ENCODE peak calls at places on chromosome 2, in ten cellular contexts. One of them, this sample, is unnamed.
A peak's percentile ranks its signal among the peaks of the same experiment; 100 is the strongest.

GRCh38 chr2:11179196-11179595 is 23.9 kb downstream of the SLC66A3 start:
- DNase-seq in H1: no peak
- DNase-seq in M059J: no peak
- DNase-seq in left ventricle myocardium inferior: no peak
- DNase-seq in right atrium auricular region: no peak
- DNase-seq in NCI-H526 treated with DMSO at 0.1 percent for 48 hours: no peak
- DNase-seq in HFFc6: no peak
- DNase-seq in iPS-NIHi11: no peak
- DNase-seq in choroid plexus epithelial cell: no peak
- DNase-seq in GM13977: no peak
- DNase-seq in this sample: no peak

GRCh38 chr2:227545990-227546389 is 52.7 kb upstream of the SCYGR2 start:
- DNase-seq in M059J: peak; percentile 6
- DNase-seq in choroid plexus epithelial cell: no peak
- DNase-seq in HFFc6: no peak
- DNase-seq in GM13977: no peak
- DNase-seq in left ventricle myocardium inferior: no peak
- DNase-seq in NCI-H526 treated with DMSO at 0.1 percent for 48 hours: no peak
- DNase-seq in iPS-NIHi11: no peak
- DNase-seq in H1: no peak
- DNase-seq in right atrium auricular region: no peak
- DNase-seq in this sample: no peak

GRCh38 chr2:173359231-173359630 is 4.6 kb downstream of the CDCA7 start:
- DNase-seq in left ventricle myocardium inferior: no peak
- DNase-seq in NCI-H526 treated with DMSO at 0.1 percent for 48 hours: no peak
- DNase-seq in GM13977: peak; percentile 67
- DNase-seq in choroid plexus epithelial cell: peak; percentile 7
- DNase-seq in H1: no peak
- DNase-seq in M059J: peak; percentile 4
- DNase-seq in iPS-NIHi11: no peak
- DNase-seq in right atrium auricular region: no peak
- DNase-seq in HFFc6: no peak
- DNase-seq in this sample: peak; percentile 15

GRCh38 chr2:220228310-220229006 is 601.0 kb downstream of the SLC4A3 start:
- DNase-seq in iPS-NIHi11: peak; percentile 7
- DNase-seq in NCI-H526 treated with DMSO at 0.1 percent for 48 hours: no peak
- DNase-seq in HFFc6: peak; percentile 98
- DNase-seq in left ventricle myocardium inferior: no peak
- DNase-seq in H1: no peak
- DNase-seq in GM13977: no peak
- DNase-seq in choroid plexus epithelial cell: peak; percentile 98
- DNase-seq in M059J: peak; percentile 99
- DNase-seq in right atrium auricular region: no peak
- DNase-seq in this sample: peak; percentile 99

GRCh38 chr2:198916548-198916947 is 541.2 kb downstream of the SATB2 start:
- DNase-seq in left ventricle myocardium inferior: no peak
- DNase-seq in H1: no peak
- DNase-seq in HFFc6: no peak
- DNase-seq in NCI-H526 treated with DMSO at 0.1 percent for 48 hours: no peak
- DNase-seq in iPS-NIHi11: no peak
- DNase-seq in GM13977: no peak
- DNase-seq in choroid plexus epithelial cell: no peak
- DNase-seq in right atrium auricular region: no peak
- DNase-seq in M059J: no peak
- DNase-seq in this sample: no peak

GRCh38 chr2:172012688-172013358 is 13.1 kb downstream of the METAP1D start:
- DNase-seq in choroid plexus epithelial cell: no peak
- DNase-seq in GM13977: no peak
- DNase-seq in left ventricle myocardium inferior: no peak
- DNase-seq in iPS-NIHi11: peak; percentile 30
- DNase-seq in HFFc6: no peak
- DNase-seq in NCI-H526 treated with DMSO at 0.1 percent for 48 hours: no peak
- DNase-seq in right atrium auricular region: no peak
- DNase-seq in M059J: peak; percentile 78
- DNase-seq in H1: no peak
- DNase-seq in this sample: no peak

GRCh38 chr2:153912798-153913396 is 41.2 kb downstream of the GALNT13 start:
- DNase-seq in H1: no peak
- DNase-seq in GM13977: no peak
- DNase-seq in right atrium auricular region: no peak
- DNase-seq in NCI-H526 treated with DMSO at 0.1 percent for 48 hours: no peak
- DNase-seq in left ventricle myocardium inferior: no peak
- DNase-seq in M059J: no peak
- DNase-seq in HFFc6: no peak
- DNase-seq in iPS-NIHi11: no peak
- DNase-seq in choroid plexus epithelial cell: no peak
- DNase-seq in this sample: no peak

GRCh38 chr2:166314022-166314759 is 61.6 kb downstream of the SCN9A start:
- DNase-seq in H1: no peak
- DNase-seq in iPS-NIHi11: no peak
- DNase-seq in GM13977: no peak
- DNase-seq in choroid plexus epithelial cell: peak; percentile 83
- DNase-seq in right atrium auricular region: no peak
- DNase-seq in left ventricle myocardium inferior: no peak
- DNase-seq in M059J: peak; percentile 18
- DNase-seq in NCI-H526 treated with DMSO at 0.1 percent for 48 hours: no peak
- DNase-seq in HFFc6: peak; percentile 82
- DNase-seq in this sample: peak; percentile 94

GRCh38 chr2:166419616-166419934 is 43.8 kb upstream of the SCN9A start:
- DNase-seq in HFFc6: peak; percentile 54
- DNase-seq in right atrium auricular region: no peak
- DNase-seq in iPS-NIHi11: no peak
- DNase-seq in H1: no peak
- DNase-seq in M059J: peak; percentile 40
- DNase-seq in NCI-H526 treated with DMSO at 0.1 percent for 48 hours: peak; percentile 31
- DNase-seq in left ventricle myocardium inferior: no peak
- DNase-seq in GM13977: no peak
- DNase-seq in choroid plexus epithelial cell: peak; percentile 81
- DNase-seq in this sample: peak; percentile 70